ENCODE peak calls at places on chromosome 3, in nine cellular contexts. N is CD8-positive, alpha-beta memory T cell; Q is fibroblast of mammary gland; C is SJSA1; T is nephron progenitor cell; H is cardiac fibroblast; A is foreskin fibroblast; K is stimulated activated CD4-positive, alpha-beta T cell treated with anti-CD3 and anti-CD28 coated beads, Interleukin-12 subunit alpha, Interleukin-12 subunit beta, amount 100 ng/mL, for 4 hours; U is CMK. W is an unnamed sample.

GRCh38 chr3:183449391-183449790 is 21.0 kb upstream of the MCF2L2 start:
- DNase-seq in T (no peak), C (no peak), N (no peak), K (no peak), U (no peak), Q (no peak), H (peak; percentile 51), A (no peak), W (peak; percentile 18)

GRCh38 chr3:170128977-170129431 is 52.5 kb downstream of the PHC3 start:
- DNase-seq in Q (peak; percentile 64), C (no peak), A (no peak), U (no peak), N (no peak), H (peak; percentile 13), K (no peak), T (no peak), W (peak; percentile 43)

GRCh38 chr3:25849101-25849500 is 59.2 kb downstream of the OXSM start:
- DNase-seq in H (no peak), T (no peak), C (no peak), K (no peak), A (no peak), Q (no peak), U (no peak), N (no peak), W (no peak)

GRCh38 chr3:63168179-63168578 is 109.9 kb upstream of the SYNPR start:
- DNase-seq in C (no peak), Q (no peak), A (no peak), K (no peak), H (no peak), T (no peak), U (no peak), N (no peak), W (no peak)

GRCh38 chr3:38438421-38438820 is 15.3 kb upstream of the ACVR2B start:
- DNase-seq in H (no peak), C (no peak), Q (peak; percentile 42), A (peak; percentile 4), T (no peak), N (peak; percentile 54), U (no peak), K (no peak), W (no peak)

GRCh38 chr3:144053121-144053520 is 81.5 kb downstream of the DIPK2A start:
- DNase-seq in N (no peak), C (no peak), H (peak; percentile 27), K (no peak), A (peak; percentile 57), U (no peak), T (no peak), Q (peak; percentile 69), W (peak; percentile 66)

GRCh38 chr3:129605593-129606521 is 619 bp downstream of the PLXND1 start:
- DNase-seq in A (peak; percentile 59), C (peak; percentile 58), Q (peak; percentile 41), H (peak; percentile 60), U (no peak), K (peak; percentile 28), T (peak; percentile 45), N (peak; percentile 68), W (peak; percentile 39)

GRCh38 chr3:55860040-55860439 is 372.9 kb upstream of the WNT5A start:
- DNase-seq in N (no peak), A (no peak), T (no peak), U (no peak), K (no peak), Q (no peak), C (no peak), H (no peak), W (no peak)

GRCh38 chr3:101936419-101937331 is 87.4 kb downstream of the NFKBIZ start:
- DNase-seq in H (peak; percentile 83), T (no peak), N (peak; percentile 51), U (no peak), K (no peak), Q (peak; percentile 92), A (peak; percentile 68), C (no peak), W (peak; percentile 82)

GRCh38 chr3:133295199-133295901 is 104.5 kb upstream of the BFSP2 start:
- DNase-seq in U (no peak), C (no peak), T (no peak), K (no peak), Q (peak; percentile 49), H (peak; percentile 11), N (no peak), A (peak; percentile 35), W (peak; percentile 4)

GRCh38 chr3:184133840-184134745 is 1.1 kb upstream of the EIF2B5 start:
- DNase-seq in Q (peak; percentile 77), H (peak; percentile 85), A (peak; percentile 85), U (no peak), N (no peak), K (peak; percentile 58), C (peak; percentile 84), T (peak; percentile 76), W (peak; percentile 70)

GRCh38 chr3:193857996-193858395 is 265.0 kb downstream of the OPA1 start:
- DNase-seq in A (peak; percentile 67), H (peak; percentile 96), K (no peak), N (no peak), U (no peak), Q (peak; percentile 99), T (no peak), C (no peak), W (peak; percentile 66)

GRCh38 chr3:13533823-13534435 is 15.0 kb upstream of the FBLN2 start:
- DNase-seq in N (no peak), U (no peak), H (no peak), Q (no peak), A (no peak), C (no peak), T (no peak), K (no peak), W (no peak)

GRCh38 chr3:172228041-172228440 is 188.7 kb downstream of the FNDC3B start:
- DNase-seq in C (no peak), K (no peak), T (no peak), N (no peak), A (no peak), Q (no peak), H (no peak), U (no peak), W (no peak)

GRCh38 chr3:159928071-159928491 is 60.6 kb upstream of the IL12A start:
- DNase-seq in A (peak; percentile 46), U (no peak), C (no peak), N (no peak), K (no peak), H (peak; percentile 26), Q (peak; percentile 44), T (no peak), W (peak; percentile 36)

GRCh38 chr3:110806924-110807323 is 264.7 kb upstream of the NECTIN3 start:
- DNase-seq in N (no peak), Q (peak; percentile 45), T (no peak), A (peak; percentile 50), K (no peak), U (no peak), H (no peak), C (no peak), W (peak; percentile 11)

GRCh38 chr3:147046916-147047315 is 359.4 kb downstream of the ZIC4 start:
- DNase-seq in Q (no peak), T (no peak), N (no peak), U (no peak), C (no peak), K (no peak), A (no peak), H (no peak), W (no peak)

GRCh38 chr3:179474480-179474879 is 23.2 kb upstream of the GNB4 start:
- DNase-seq in N (no peak), U (no peak), T (no peak), C (no peak), Q (no peak), K (no peak), H (no peak), A (no peak), W (no peak)

GRCh38 chr3:70856414-70857162 is 544.1 kb upstream of the MDFIC2 start:
- DNase-seq in N (no peak), K (no peak), H (peak; percentile 79), U (no peak), Q (peak; percentile 97), T (no peak), C (no peak), A (peak; percentile 71), W (peak; percentile 57)

GRCh38 chr3:122880624-122881023 is 85.8 kb downstream of the SLC49A4 start:
- DNase-seq in H (no peak), N (no peak), C (no peak), Q (no peak), A (no peak), T (no peak), U (no peak), K (no peak), W (no peak)

GRCh38 chr3:123143669-123144411 is 57.9 kb upstream of the SEC22A start:
- DNase-seq in U (no peak), H (no peak), C (peak; percentile 74), Q (peak; percentile 38), N (no peak), K (no peak), A (peak; percentile 29), T (peak; percentile 34), W (peak; percentile 22)

GRCh38 chr3:12191559-12191958 is 32.8 kb upstream of the TIMP4 start:
- DNase-seq in T (no peak), C (no peak), K (no peak), N (no peak), Q (no peak), U (no peak), A (no peak), H (no peak), W (no peak)

GRCh38 chr3:65406470-65406869 is 632.2 kb downstream of the MAGI1 start:
- DNase-seq in C (no peak), T (no peak), H (peak; percentile 32), Q (peak; percentile 71), N (no peak), K (no peak), U (no peak), A (peak; percentile 55), W (peak; percentile 7)

GRCh38 chr3:29525254-29525881 is 244.5 kb downstream of the RBMS3 start:
- DNase-seq in C (no peak), Q (peak; percentile 67), N (no peak), A (peak; percentile 75), T (no peak), K (no peak), H (peak; percentile 98), U (no peak), W (peak; percentile 59)

W was measured in AG08395.